ENCODE peak calls at places on chromosomes 13 and 19, in four cellular contexts. R, K, D and E are unnamed samples.

GRCh38 chr19:763181-763580 is 12.3 kb downstream of the MISP start:
- DNase-seq in R (no peak), K (no peak), D (no peak), E (no peak)

GRCh38 chr19:10299545-10300458 is 9.8 kb downstream of the ZGLP1 start:
- DNase-seq in R (no peak), K (no peak), D (no peak), E (no peak)

GRCh38 chr13:26557393-26558073 is at the start of gene WASF3:
- DNase-seq in R (peak; percentile 94), K (no peak), D (peak; percentile 32), E (peak; percentile 33)

GRCh38 chr19:38693380-38694223 is 46.2 kb downstream of the ACTN4 start:
- DNase-seq in R (no peak), K (peak; percentile 22), D (peak; percentile 58), E (peak; percentile 34)

GRCh38 chr13:109884462-109884861 is 98.1 kb upstream of the IRS2 start:
- DNase-seq in R (no peak), K (no peak), D (no peak), E (no peak)

GRCh38 chr13:30493670-30494381 is 28.1 kb upstream of the HMGB1 start:
- DNase-seq in R (no peak), K (no peak), D (no peak), E (no peak)

GRCh38 chr13:94706854-94707399 is 5.4 kb downstream of the SOX21 start:
- DNase-seq in R (no peak), K (no peak), D (no peak), E (no peak)

GRCh38 chr13:23984541-23984940 is 87.2 kb upstream of the C1QTNF9B start:
- DNase-seq in R (peak; percentile 51), K (no peak), D (no peak), E (no peak)

GRCh38 chr19:35693835-35694599 is 10.3 kb upstream of the ZBTB32 start:
- DNase-seq in R (peak; percentile 91), K (peak; percentile 75), D (peak; percentile 91), E (peak; percentile 90)

GRCh38 chr13:22126433-22127021 is 455.7 kb downstream of the FGF9 start:
- DNase-seq in R (no peak), K (no peak), D (no peak), E (no peak)

GRCh38 chr19:16542894-16543498 is 759 bp upstream of the CHERP start:
- DNase-seq in R (no peak), K (no peak), D (no peak), E (no peak)

GRCh38 chr13:51502206-51502651 is 49.4 kb upstream of the INTS6 start:
- DNase-seq in R (no peak), K (no peak), D (no peak), E (no peak)

GRCh38 chr19:42683917-42684513 is 56.3 kb downstream of the PSG3 start:
- DNase-seq in R (no peak), K (no peak), D (peak; percentile 5), E (no peak)